ENCODE peak calls at places on chromosome 9, in ten cellular contexts. One of them, this sample, is unnamed.

GRCh38 chr9:137240321-137240840 is 706 bp upstream of the TUBB4B start:
- DNase-seq in AG08395: peak; percentile 81
- DNase-seq in germinal center: peak; percentile 62
- DNase-seq in gastrocnemius medialis: peak; percentile 70
- DNase-seq in adrenal gland: peak; percentile 78
- DNase-seq in ecto neural progenitor cell: no peak
- DNase-seq in A549: no peak
- DNase-seq in stimulated activated CD4-positive, alpha-beta T cell treated with anti-CD3 and anti-CD28 coated beads, Interleukin-4, amount 100 ng/mL, for 48 hours: peak; percentile 68
- DNase-seq in sigmoid colon: peak; percentile 92
- DNase-seq in MM.1S: peak; percentile 70
- DNase-seq in this sample: no peak

GRCh38 chr9:21550392-21550791 is 68.3 kb upstream of the IFNE start:
- DNase-seq in sigmoid colon: no peak
- DNase-seq in stimulated activated CD4-positive, alpha-beta T cell treated with anti-CD3 and anti-CD28 coated beads, Interleukin-4, amount 100 ng/mL, for 48 hours: no peak
- DNase-seq in ecto neural progenitor cell: no peak
- DNase-seq in MM.1S: no peak
- DNase-seq in AG08395: no peak
- DNase-seq in germinal center: no peak
- DNase-seq in A549: no peak
- DNase-seq in adrenal gland: no peak
- DNase-seq in gastrocnemius medialis: no peak
- DNase-seq in this sample: no peak

GRCh38 chr9:13990336-13990735 is 323.6 kb downstream of the NFIB start:
- DNase-seq in sigmoid colon: no peak
- DNase-seq in stimulated activated CD4-positive, alpha-beta T cell treated with anti-CD3 and anti-CD28 coated beads, Interleukin-4, amount 100 ng/mL, for 48 hours: no peak
- DNase-seq in adrenal gland: no peak
- DNase-seq in MM.1S: no peak
- DNase-seq in ecto neural progenitor cell: no peak
- DNase-seq in A549: no peak
- DNase-seq in AG08395: no peak
- DNase-seq in germinal center: no peak
- DNase-seq in gastrocnemius medialis: no peak
- DNase-seq in this sample: no peak

GRCh38 chr9:18324928-18325327 is 149.0 kb upstream of the ADAMTSL1 start:
- DNase-seq in gastrocnemius medialis: no peak
- DNase-seq in AG08395: no peak
- DNase-seq in adrenal gland: no peak
- DNase-seq in germinal center: no peak
- DNase-seq in ecto neural progenitor cell: no peak
- DNase-seq in sigmoid colon: no peak
- DNase-seq in stimulated activated CD4-positive, alpha-beta T cell treated with anti-CD3 and anti-CD28 coated beads, Interleukin-4, amount 100 ng/mL, for 48 hours: no peak
- DNase-seq in A549: no peak
- DNase-seq in MM.1S: no peak
- DNase-seq in this sample: no peak

GRCh38 chr9:130537346-130538050 is 41.9 kb upstream of the FUBP3 start:
- DNase-seq in sigmoid colon: no peak
- DNase-seq in ecto neural progenitor cell: no peak
- DNase-seq in gastrocnemius medialis: no peak
- DNase-seq in adrenal gland: no peak
- DNase-seq in A549: no peak
- DNase-seq in stimulated activated CD4-positive, alpha-beta T cell treated with anti-CD3 and anti-CD28 coated beads, Interleukin-4, amount 100 ng/mL, for 48 hours: no peak
- DNase-seq in AG08395: peak; percentile 8
- DNase-seq in MM.1S: no peak
- DNase-seq in germinal center: no peak
- DNase-seq in this sample: peak; percentile 44

GRCh38 chr9:13992136-13992798 is 321.7 kb downstream of the NFIB start:
- DNase-seq in germinal center: no peak
- DNase-seq in A549: no peak
- DNase-seq in sigmoid colon: no peak
- DNase-seq in ecto neural progenitor cell: no peak
- DNase-seq in stimulated activated CD4-positive, alpha-beta T cell treated with anti-CD3 and anti-CD28 coated beads, Interleukin-4, amount 100 ng/mL, for 48 hours: no peak
- DNase-seq in AG08395: no peak
- DNase-seq in MM.1S: no peak
- DNase-seq in adrenal gland: no peak
- DNase-seq in gastrocnemius medialis: no peak
- DNase-seq in this sample: no peak

GRCh38 chr9:134469041-134469875 is 143.0 kb downstream of the RXRA start:
- DNase-seq in ecto neural progenitor cell: no peak
- DNase-seq in germinal center: no peak
- DNase-seq in sigmoid colon: peak; percentile 90
- DNase-seq in adrenal gland: no peak
- DNase-seq in MM.1S: no peak
- DNase-seq in gastrocnemius medialis: no peak
- DNase-seq in AG08395: peak; percentile 44
- DNase-seq in A549: no peak
- DNase-seq in stimulated activated CD4-positive, alpha-beta T cell treated with anti-CD3 and anti-CD28 coated beads, Interleukin-4, amount 100 ng/mL, for 48 hours: no peak
- DNase-seq in this sample: no peak

GRCh38 chr9:71703172-71703872 is 65.0 kb downstream of the CEMIP2 start:
- DNase-seq in adrenal gland: no peak
- DNase-seq in ecto neural progenitor cell: no peak
- DNase-seq in gastrocnemius medialis: peak; percentile 40
- DNase-seq in MM.1S: no peak
- DNase-seq in AG08395: no peak
- DNase-seq in A549: no peak
- DNase-seq in sigmoid colon: no peak
- DNase-seq in stimulated activated CD4-positive, alpha-beta T cell treated with anti-CD3 and anti-CD28 coated beads, Interleukin-4, amount 100 ng/mL, for 48 hours: no peak
- DNase-seq in germinal center: no peak
- DNase-seq in this sample: no peak

GRCh38 chr9:82488702-82489578 is 500.4 kb downstream of the SPATA31D1 start:
- DNase-seq in germinal center: no peak
- DNase-seq in A549: no peak
- DNase-seq in ecto neural progenitor cell: no peak
- DNase-seq in MM.1S: no peak
- DNase-seq in adrenal gland: no peak
- DNase-seq in sigmoid colon: no peak
- DNase-seq in gastrocnemius medialis: peak; percentile 10
- DNase-seq in AG08395: peak; percentile 70
- DNase-seq in stimulated activated CD4-positive, alpha-beta T cell treated with anti-CD3 and anti-CD28 coated beads, Interleukin-4, amount 100 ng/mL, for 48 hours: no peak
- DNase-seq in this sample: peak; percentile 31

GRCh38 chr9:83444110-83444509 is 94.1 kb downstream of the FRMD3 start:
- DNase-seq in ecto neural progenitor cell: no peak
- DNase-seq in A549: no peak
- DNase-seq in MM.1S: no peak
- DNase-seq in adrenal gland: peak; percentile 69
- DNase-seq in stimulated activated CD4-positive, alpha-beta T cell treated with anti-CD3 and anti-CD28 coated beads, Interleukin-4, amount 100 ng/mL, for 48 hours: no peak
- DNase-seq in germinal center: no peak
- DNase-seq in sigmoid colon: no peak
- DNase-seq in AG08395: peak; percentile 50
- DNase-seq in gastrocnemius medialis: no peak
- DNase-seq in this sample: no peak

GRCh38 chr9:87350915-87351314 is 146.8 kb upstream of the DAPK1 start:
- DNase-seq in ecto neural progenitor cell: no peak
- DNase-seq in AG08395: no peak
- DNase-seq in gastrocnemius medialis: no peak
- DNase-seq in stimulated activated CD4-positive, alpha-beta T cell treated with anti-CD3 and anti-CD28 coated beads, Interleukin-4, amount 100 ng/mL, for 48 hours: no peak
- DNase-seq in sigmoid colon: no peak
- DNase-seq in adrenal gland: no peak
- DNase-seq in germinal center: no peak
- DNase-seq in MM.1S: no peak
- DNase-seq in A549: no peak
- DNase-seq in this sample: no peak

GRCh38 chr9:9996259-9996658 is 616.5 kb downstream of the PTPRD start:
- DNase-seq in sigmoid colon: no peak
- DNase-seq in germinal center: no peak
- DNase-seq in gastrocnemius medialis: no peak
- DNase-seq in MM.1S: no peak
- DNase-seq in A549: no peak
- DNase-seq in stimulated activated CD4-positive, alpha-beta T cell treated with anti-CD3 and anti-CD28 coated beads, Interleukin-4, amount 100 ng/mL, for 48 hours: no peak
- DNase-seq in adrenal gland: no peak
- DNase-seq in AG08395: no peak
- DNase-seq in ecto neural progenitor cell: no peak
- DNase-seq in this sample: no peak

GRCh38 chr9:86413966-86414880 is 60.0 kb upstream of the TUT7 start:
- DNase-seq in adrenal gland: no peak
- DNase-seq in A549: no peak
- DNase-seq in gastrocnemius medialis: no peak
- DNase-seq in MM.1S: peak; percentile 10
- DNase-seq in AG08395: peak; percentile 60
- DNase-seq in stimulated activated CD4-positive, alpha-beta T cell treated with anti-CD3 and anti-CD28 coated beads, Interleukin-4, amount 100 ng/mL, for 48 hours: no peak
- DNase-seq in sigmoid colon: no peak
- DNase-seq in germinal center: peak; percentile 19
- DNase-seq in ecto neural progenitor cell: no peak
- DNase-seq in this sample: peak; percentile 46

GRCh38 chr9:127213859-127214258 is 50.7 kb upstream of the GARNL3 start:
- DNase-seq in MM.1S: no peak
- DNase-seq in germinal center: no peak
- DNase-seq in stimulated activated CD4-positive, alpha-beta T cell treated with anti-CD3 and anti-CD28 coated beads, Interleukin-4, amount 100 ng/mL, for 48 hours: no peak
- DNase-seq in sigmoid colon: no peak
- DNase-seq in adrenal gland: no peak
- DNase-seq in AG08395: peak; percentile 25
- DNase-seq in ecto neural progenitor cell: no peak
- DNase-seq in gastrocnemius medialis: no peak
- DNase-seq in A549: no peak
- DNase-seq in this sample: no peak

GRCh38 chr9:108885643-108886348 is 23.7 kb downstream of the ACTL7A start:
- DNase-seq in adrenal gland: peak; percentile 94
- DNase-seq in stimulated activated CD4-positive, alpha-beta T cell treated with anti-CD3 and anti-CD28 coated beads, Interleukin-4, amount 100 ng/mL, for 48 hours: peak; percentile 47
- DNase-seq in MM.1S: peak; percentile 92
- DNase-seq in A549: peak; percentile 52
- DNase-seq in germinal center: no peak
- DNase-seq in AG08395: peak; percentile 22
- DNase-seq in ecto neural progenitor cell: no peak
- DNase-seq in sigmoid colon: no peak
- DNase-seq in gastrocnemius medialis: no peak
- DNase-seq in this sample: no peak

GRCh38 chr9:128419061-128419925 is 1.4 kb upstream of the CERCAM start:
- DNase-seq in germinal center: no peak
- DNase-seq in stimulated activated CD4-positive, alpha-beta T cell treated with anti-CD3 and anti-CD28 coated beads, Interleukin-4, amount 100 ng/mL, for 48 hours: no peak
- DNase-seq in A549: no peak
- DNase-seq in gastrocnemius medialis: no peak
- DNase-seq in ecto neural progenitor cell: peak; percentile 58
- DNase-seq in adrenal gland: peak; percentile 47
- DNase-seq in MM.1S: no peak
- DNase-seq in sigmoid colon: no peak
- DNase-seq in AG08395: no peak
- DNase-seq in this sample: peak; percentile 41

GRCh38 chr9:78985084-78985738 is 586.6 kb upstream of the TLE4 start:
- DNase-seq in ecto neural progenitor cell: no peak
- DNase-seq in stimulated activated CD4-positive, alpha-beta T cell treated with anti-CD3 and anti-CD28 coated beads, Interleukin-4, amount 100 ng/mL, for 48 hours: no peak
- DNase-seq in adrenal gland: no peak
- DNase-seq in sigmoid colon: no peak
- DNase-seq in germinal center: no peak
- DNase-seq in gastrocnemius medialis: no peak
- DNase-seq in AG08395: peak; percentile 15
- DNase-seq in A549: no peak
- DNase-seq in MM.1S: no peak
- DNase-seq in this sample: no peak

GRCh38 chr9:114385412-114386181 is 2.2 kb downstream of the AKNA start:
- DNase-seq in sigmoid colon: peak; percentile 89
- DNase-seq in ecto neural progenitor cell: no peak
- DNase-seq in AG08395: peak; percentile 85
- DNase-seq in stimulated activated CD4-positive, alpha-beta T cell treated with anti-CD3 and anti-CD28 coated beads, Interleukin-4, amount 100 ng/mL, for 48 hours: peak; percentile 85
- DNase-seq in A549: no peak
- DNase-seq in gastrocnemius medialis: peak; percentile 76
- DNase-seq in adrenal gland: peak; percentile 78
- DNase-seq in MM.1S: peak; percentile 98
- DNase-seq in germinal center: peak; percentile 74
- DNase-seq in this sample: no peak

GRCh38 chr9:22216730-22217160 is 207.6 kb upstream of the CDKN2B start:
- DNase-seq in A549: no peak
- DNase-seq in MM.1S: no peak
- DNase-seq in germinal center: no peak
- DNase-seq in adrenal gland: no peak
- DNase-seq in ecto neural progenitor cell: no peak
- DNase-seq in stimulated activated CD4-positive, alpha-beta T cell treated with anti-CD3 and anti-CD28 coated beads, Interleukin-4, amount 100 ng/mL, for 48 hours: no peak
- DNase-seq in gastrocnemius medialis: no peak
- DNase-seq in AG08395: peak; percentile 75
- DNase-seq in sigmoid colon: no peak
- DNase-seq in this sample: no peak

GRCh38 chr9:105742088-105742487 is 47.7 kb downstream of the TMEM38B start:
- DNase-seq in AG08395: no peak
- DNase-seq in stimulated activated CD4-positive, alpha-beta T cell treated with anti-CD3 and anti-CD28 coated beads, Interleukin-4, amount 100 ng/mL, for 48 hours: no peak
- DNase-seq in A549: no peak
- DNase-seq in germinal center: no peak
- DNase-seq in ecto neural progenitor cell: no peak
- DNase-seq in sigmoid colon: no peak
- DNase-seq in gastrocnemius medialis: no peak
- DNase-seq in adrenal gland: no peak
- DNase-seq in MM.1S: no peak
- DNase-seq in this sample: no peak

GRCh38 chr9:69572611-69573010 is 99.6 kb downstream of the APBA1 start:
- DNase-seq in ecto neural progenitor cell: no peak
- DNase-seq in stimulated activated CD4-positive, alpha-beta T cell treated with anti-CD3 and anti-CD28 coated beads, Interleukin-4, amount 100 ng/mL, for 48 hours: no peak
- DNase-seq in A549: no peak
- DNase-seq in MM.1S: no peak
- DNase-seq in germinal center: no peak
- DNase-seq in AG08395: peak; percentile 34
- DNase-seq in adrenal gland: no peak
- DNase-seq in gastrocnemius medialis: no peak
- DNase-seq in sigmoid colon: no peak
- DNase-seq in this sample: no peak

GRCh38 chr9:14158911-14159310 is 155.0 kb downstream of the NFIB start:
- DNase-seq in germinal center: no peak
- DNase-seq in ecto neural progenitor cell: no peak
- DNase-seq in gastrocnemius medialis: no peak
- DNase-seq in sigmoid colon: no peak
- DNase-seq in stimulated activated CD4-positive, alpha-beta T cell treated with anti-CD3 and anti-CD28 coated beads, Interleukin-4, amount 100 ng/mL, for 48 hours: no peak
- DNase-seq in AG08395: peak; percentile 21
- DNase-seq in MM.1S: no peak
- DNase-seq in adrenal gland: peak; percentile 61
- DNase-seq in A549: no peak
- DNase-seq in this sample: no peak

GRCh38 chr9:113933188-113933587 is 57.1 kb downstream of the ZNF618 start:
- DNase-seq in adrenal gland: peak; percentile 86
- DNase-seq in stimulated activated CD4-positive, alpha-beta T cell treated with anti-CD3 and anti-CD28 coated beads, Interleukin-4, amount 100 ng/mL, for 48 hours: no peak
- DNase-seq in MM.1S: no peak
- DNase-seq in gastrocnemius medialis: no peak
- DNase-seq in A549: no peak
- DNase-seq in AG08395: no peak
- DNase-seq in ecto neural progenitor cell: peak; percentile 26
- DNase-seq in sigmoid colon: no peak
- DNase-seq in germinal center: no peak
- DNase-seq in this sample: peak; percentile 30

GRCh38 chr9:136242248-136242647 is 3.4 kb downstream of the QSOX2 start:
- DNase-seq in ecto neural progenitor cell: no peak
- DNase-seq in adrenal gland: no peak
- DNase-seq in MM.1S: no peak
- DNase-seq in AG08395: no peak
- DNase-seq in sigmoid colon: no peak
- DNase-seq in stimulated activated CD4-positive, alpha-beta T cell treated with anti-CD3 and anti-CD28 coated beads, Interleukin-4, amount 100 ng/mL, for 48 hours: no peak
- DNase-seq in A549: no peak
- DNase-seq in germinal center: no peak
- DNase-seq in gastrocnemius medialis: no peak
- DNase-seq in this sample: no peak

GRCh38 chr9:129888085-129888808 is 53.0 kb downstream of the USP20 start:
- DNase-seq in MM.1S: peak; percentile 99
- DNase-seq in germinal center: peak; percentile 75
- DNase-seq in A549: no peak
- DNase-seq in ecto neural progenitor cell: no peak
- DNase-seq in sigmoid colon: no peak
- DNase-seq in gastrocnemius medialis: peak; percentile 39
- DNase-seq in adrenal gland: peak; percentile 33
- DNase-seq in stimulated activated CD4-positive, alpha-beta T cell treated with anti-CD3 and anti-CD28 coated beads, Interleukin-4, amount 100 ng/mL, for 48 hours: peak; percentile 89
- DNase-seq in AG08395: no peak
- DNase-seq in this sample: no peak

GRCh38 chr9:90459321-90459720 is 183.3 kb downstream of the DIRAS2 start:
- DNase-seq in gastrocnemius medialis: no peak
- DNase-seq in germinal center: no peak
- DNase-seq in stimulated activated CD4-positive, alpha-beta T cell treated with anti-CD3 and anti-CD28 coated beads, Interleukin-4, amount 100 ng/mL, for 48 hours: no peak
- DNase-seq in ecto neural progenitor cell: no peak
- DNase-seq in sigmoid colon: no peak
- DNase-seq in adrenal gland: no peak
- DNase-seq in A549: no peak
- DNase-seq in MM.1S: peak; percentile 88
- DNase-seq in AG08395: no peak
- DNase-seq in this sample: no peak

GRCh38 chr9:128152133-128152780 is 3.0 kb downstream of the LCN2 start:
- DNase-seq in ecto neural progenitor cell: no peak
- DNase-seq in AG08395: no peak
- DNase-seq in MM.1S: no peak
- DNase-seq in adrenal gland: no peak
- DNase-seq in A549: no peak
- DNase-seq in gastrocnemius medialis: no peak
- DNase-seq in stimulated activated CD4-positive, alpha-beta T cell treated with anti-CD3 and anti-CD28 coated beads, Interleukin-4, amount 100 ng/mL, for 48 hours: no peak
- DNase-seq in sigmoid colon: no peak
- DNase-seq in germinal center: no peak
- DNase-seq in this sample: no peak

GRCh38 chr9:81814794-81815464 is 113.3 kb upstream of the SPATA31D4 start:
- DNase-seq in sigmoid colon: no peak
- DNase-seq in MM.1S: peak; percentile 93
- DNase-seq in gastrocnemius medialis: no peak
- DNase-seq in ecto neural progenitor cell: no peak
- DNase-seq in stimulated activated CD4-positive, alpha-beta T cell treated with anti-CD3 and anti-CD28 coated beads, Interleukin-4, amount 100 ng/mL, for 48 hours: no peak
- DNase-seq in germinal center: no peak
- DNase-seq in AG08395: no peak
- DNase-seq in adrenal gland: no peak
- DNase-seq in A549: no peak
- DNase-seq in this sample: peak; percentile 20